ENCODE peak calls at places on chromosomes 7 and 10, in eight cellular contexts. One of them, this sample, is unnamed.

GRCh38 chr7:51027256-51028127 is 244.8 kb upstream of the GRB10 start:
- DNase-seq in brain microvascular endothelial cell: no peak
- DNase-seq in dorsolateral prefrontal cortex: no peak
- DNase-seq in heart right ventricle: no peak
- DNase-seq in uterus: no peak
- DNase-seq in fibroblast of lung: no peak
- DNase-seq in tibial artery: no peak
- DNase-seq in body of pancreas: no peak
- DNase-seq in this sample: no peak

GRCh38 chr10:33570495-33570894 is 236.0 kb upstream of the NRP1 start:
- DNase-seq in uterus: no peak
- DNase-seq in tibial artery: peak
- DNase-seq in brain microvascular endothelial cell: no peak
- DNase-seq in heart right ventricle: no peak
- DNase-seq in fibroblast of lung: no peak
- DNase-seq in dorsolateral prefrontal cortex: no peak
- DNase-seq in body of pancreas: no peak
- DNase-seq in this sample: no peak

GRCh38 chr10:96606216-96606615 is 19.4 kb upstream of the TM9SF3 start:
- DNase-seq in dorsolateral prefrontal cortex: no peak
- DNase-seq in tibial artery: no peak
- DNase-seq in fibroblast of lung: no peak
- DNase-seq in body of pancreas: no peak
- DNase-seq in brain microvascular endothelial cell: peak
- DNase-seq in uterus: no peak
- DNase-seq in heart right ventricle: no peak
- DNase-seq in this sample: no peak

GRCh38 chr10:129841590-129841989 is 122.5 kb downstream of the EBF3 start:
- DNase-seq in brain microvascular endothelial cell: no peak
- DNase-seq in tibial artery: no peak
- DNase-seq in body of pancreas: no peak
- DNase-seq in dorsolateral prefrontal cortex: no peak
- DNase-seq in heart right ventricle: no peak
- DNase-seq in uterus: no peak
- DNase-seq in fibroblast of lung: no peak
- DNase-seq in this sample: no peak

GRCh38 chr10:61592581-61592980 is 70.1 kb upstream of the CABCOCO1 start:
- DNase-seq in body of pancreas: no peak
- DNase-seq in dorsolateral prefrontal cortex: no peak
- DNase-seq in uterus: no peak
- DNase-seq in heart right ventricle: no peak
- DNase-seq in tibial artery: no peak
- DNase-seq in fibroblast of lung: peak
- DNase-seq in brain microvascular endothelial cell: peak
- DNase-seq in this sample: peak

GRCh38 chr7:123208793-123209192 is 9.0 kb upstream of the SLC13A1 start:
- DNase-seq in heart right ventricle: no peak
- DNase-seq in tibial artery: no peak
- DNase-seq in fibroblast of lung: peak
- DNase-seq in uterus: no peak
- DNase-seq in body of pancreas: no peak
- DNase-seq in dorsolateral prefrontal cortex: no peak
- DNase-seq in brain microvascular endothelial cell: peak
- DNase-seq in this sample: peak

GRCh38 chr7:3592438-3593134 is 291.5 kb downstream of the SDK1 start:
- DNase-seq in uterus: no peak
- DNase-seq in dorsolateral prefrontal cortex: no peak
- DNase-seq in body of pancreas: peak
- DNase-seq in tibial artery: no peak
- DNase-seq in fibroblast of lung: peak
- DNase-seq in brain microvascular endothelial cell: no peak
- DNase-seq in heart right ventricle: no peak
- DNase-seq in this sample: no peak

GRCh38 chr10:32253300-32253699 is 93.7 kb downstream of the EPC1 start:
- DNase-seq in fibroblast of lung: no peak
- DNase-seq in uterus: no peak
- DNase-seq in tibial artery: no peak
- DNase-seq in brain microvascular endothelial cell: peak
- DNase-seq in dorsolateral prefrontal cortex: no peak
- DNase-seq in body of pancreas: no peak
- DNase-seq in heart right ventricle: no peak
- DNase-seq in this sample: no peak

GRCh38 chr10:86264481-86265231 is 101.9 kb downstream of the GRID1 start:
- DNase-seq in body of pancreas: no peak
- DNase-seq in dorsolateral prefrontal cortex: peak
- DNase-seq in tibial artery: peak
- DNase-seq in brain microvascular endothelial cell: no peak
- DNase-seq in fibroblast of lung: no peak
- DNase-seq in uterus: peak
- DNase-seq in heart right ventricle: no peak
- DNase-seq in this sample: no peak

GRCh38 chr10:86266446-86267242 is 100.0 kb downstream of the GRID1 start:
- DNase-seq in dorsolateral prefrontal cortex: peak
- DNase-seq in heart right ventricle: no peak
- DNase-seq in tibial artery: no peak
- DNase-seq in fibroblast of lung: no peak
- DNase-seq in body of pancreas: no peak
- DNase-seq in uterus: peak
- DNase-seq in brain microvascular endothelial cell: no peak
- DNase-seq in this sample: no peak

GRCh38 chr10:86267286-86268195 is 99.1 kb downstream of the GRID1 start:
- DNase-seq in heart right ventricle: no peak
- DNase-seq in tibial artery: no peak
- DNase-seq in uterus: no peak
- DNase-seq in brain microvascular endothelial cell: no peak
- DNase-seq in fibroblast of lung: no peak
- DNase-seq in dorsolateral prefrontal cortex: peak
- DNase-seq in body of pancreas: no peak
- DNase-seq in this sample: no peak

GRCh38 chr10:86265236-86265876 is 101.2 kb downstream of the GRID1 start:
- DNase-seq in body of pancreas: no peak
- DNase-seq in fibroblast of lung: no peak
- DNase-seq in tibial artery: peak
- DNase-seq in dorsolateral prefrontal cortex: peak
- DNase-seq in brain microvascular endothelial cell: no peak
- DNase-seq in heart right ventricle: no peak
- DNase-seq in uterus: peak
- DNase-seq in this sample: no peak

DNA sequence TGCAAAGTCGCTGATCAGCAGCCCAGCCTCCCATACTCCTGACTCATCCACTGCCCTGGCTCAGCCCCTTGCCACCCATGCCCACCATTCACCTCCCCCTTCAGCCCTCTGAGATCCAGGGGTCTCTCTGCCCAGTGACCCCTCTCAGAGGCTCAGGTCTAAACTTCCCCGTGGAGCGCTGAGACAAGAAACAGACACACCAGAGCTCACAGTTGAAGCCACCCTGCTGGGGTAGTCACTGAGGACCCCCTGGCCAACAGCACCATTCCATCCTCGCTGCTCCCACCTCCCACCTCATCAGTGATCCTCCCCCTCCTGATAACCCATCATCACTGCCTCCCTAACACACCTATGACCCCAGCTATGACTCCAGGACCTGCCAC is 100.7 kb downstream of the GRID1 start:
- DNase-seq in body of pancreas: no peak
- DNase-seq in dorsolateral prefrontal cortex: peak
- DNase-seq in uterus: no peak
- DNase-seq in heart right ventricle: no peak
- DNase-seq in tibial artery: peak
- DNase-seq in fibroblast of lung: no peak
- DNase-seq in brain microvascular endothelial cell: no peak
- DNase-seq in this sample: no peak
- H3K4me3 ChIP-seq in body of pancreas: no peak
- H3K4me3 ChIP-seq in dorsolateral prefrontal cortex: no peak
- H3K4me3 ChIP-seq in uterus: no peak
- H3K4me3 ChIP-seq in heart right ventricle: no peak
- H3K4me3 ChIP-seq in tibial artery: no peak
- H3K4me3 ChIP-seq in fibroblast of lung: no peak
- H3K4me3 ChIP-seq in brain microvascular endothelial cell: no peak
- H3K4me3 ChIP-seq in this sample: no peak

GRCh38 chr7:158828343-158829020 is 827 bp downstream of the ESYT2 start:
- DNase-seq in dorsolateral prefrontal cortex: no peak
- DNase-seq in tibial artery: peak
- DNase-seq in fibroblast of lung: no peak
- DNase-seq in brain microvascular endothelial cell: no peak
- DNase-seq in heart right ventricle: peak
- DNase-seq in uterus: peak
- DNase-seq in body of pancreas: peak
- DNase-seq in this sample: peak

GRCh38 chr7:158827411-158828342 is 1.6 kb downstream of the ESYT2 start:
- DNase-seq in dorsolateral prefrontal cortex: no peak
- DNase-seq in fibroblast of lung: peak
- DNase-seq in tibial artery: no peak
- DNase-seq in uterus: no peak
- DNase-seq in body of pancreas: no peak
- DNase-seq in heart right ventricle: no peak
- DNase-seq in brain microvascular endothelial cell: no peak
- DNase-seq in this sample: peak

GRCh38 chr7:158829342-158830210 is at the start of gene ESYT2:
- DNase-seq in tibial artery: peak
- DNase-seq in fibroblast of lung: peak
- DNase-seq in brain microvascular endothelial cell: peak
- DNase-seq in uterus: peak
- DNase-seq in body of pancreas: peak
- DNase-seq in heart right ventricle: peak
- DNase-seq in dorsolateral prefrontal cortex: peak
- DNase-seq in this sample: peak

GRCh38 chr7:158830211-158830723 is 958 bp upstream of the ESYT2 start:
- DNase-seq in body of pancreas: no peak
- DNase-seq in brain microvascular endothelial cell: no peak
- DNase-seq in tibial artery: no peak
- DNase-seq in fibroblast of lung: no peak
- DNase-seq in heart right ventricle: no peak
- DNase-seq in dorsolateral prefrontal cortex: no peak
- DNase-seq in uterus: no peak
- DNase-seq in this sample: no peak

GRCh38 chr7:158829021-158829341 is 328 bp downstream of the ESYT2 start:
- DNase-seq in body of pancreas: peak
- DNase-seq in brain microvascular endothelial cell: no peak
- DNase-seq in heart right ventricle: no peak
- DNase-seq in tibial artery: peak
- DNase-seq in fibroblast of lung: peak
- DNase-seq in uterus: peak
- DNase-seq in dorsolateral prefrontal cortex: peak
- DNase-seq in this sample: peak
- TF ChIP-seq CTCF in body of pancreas: no peak
- TF ChIP-seq CTCF in brain microvascular endothelial cell: no peak
- TF ChIP-seq CTCF in heart right ventricle: no peak
- TF ChIP-seq CTCF in tibial artery: no peak
- TF ChIP-seq CTCF in fibroblast of lung: no peak
- TF ChIP-seq CTCF in uterus: no peak
- TF ChIP-seq CTCF in dorsolateral prefrontal cortex: no peak
- TF ChIP-seq CTCF in this sample: no peak

DNA sequence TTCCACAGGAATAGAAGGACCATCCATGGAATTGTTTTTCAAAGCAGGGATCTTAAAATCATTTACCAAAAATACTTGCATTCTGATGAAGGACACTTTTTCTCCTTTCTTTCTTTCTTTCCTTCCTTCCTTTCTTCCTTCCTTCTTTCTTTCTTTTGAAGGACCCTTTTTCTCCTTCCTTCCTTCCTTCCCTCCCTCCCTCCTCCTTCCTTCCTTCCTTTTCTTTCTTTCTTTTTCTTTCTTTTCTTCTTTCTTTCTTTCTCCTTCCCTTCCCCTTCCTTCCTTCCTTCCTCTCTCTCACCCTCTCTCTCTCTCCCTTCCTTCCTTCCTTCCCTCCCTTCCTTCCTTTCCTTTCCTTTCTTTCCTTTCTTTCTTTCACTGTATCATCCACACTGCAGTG is 74.8 kb downstream of the PRKCQ start:
- DNase-seq in tibial artery: no peak
- DNase-seq in heart right ventricle: no peak
- DNase-seq in uterus: no peak
- DNase-seq in fibroblast of lung: no peak
- DNase-seq in body of pancreas: no peak
- DNase-seq in dorsolateral prefrontal cortex: no peak
- DNase-seq in brain microvascular endothelial cell: no peak
- DNase-seq in this sample: no peak
- H3K4me3 ChIP-seq in tibial artery: no peak
- H3K4me3 ChIP-seq in heart right ventricle: no peak
- H3K4me3 ChIP-seq in uterus: no peak
- H3K4me3 ChIP-seq in fibroblast of lung: no peak
- H3K4me3 ChIP-seq in body of pancreas: no peak
- H3K4me3 ChIP-seq in dorsolateral prefrontal cortex: no peak
- H3K4me3 ChIP-seq in brain microvascular endothelial cell: no peak
- H3K4me3 ChIP-seq in this sample: no peak

GRCh38 chr7:151246161-151247015 is 2.1 kb downstream of the SMARCD3 start:
- DNase-seq in uterus: no peak
- DNase-seq in heart right ventricle: no peak
- DNase-seq in body of pancreas: no peak
- DNase-seq in dorsolateral prefrontal cortex: no peak
- DNase-seq in brain microvascular endothelial cell: no peak
- DNase-seq in fibroblast of lung: no peak
- DNase-seq in tibial artery: no peak
- DNase-seq in this sample: no peak

GRCh38 chr7:151244156-151244870 is 4.2 kb downstream of the SMARCD3 start:
- DNase-seq in dorsolateral prefrontal cortex: no peak
- DNase-seq in fibroblast of lung: peak
- DNase-seq in heart right ventricle: no peak
- DNase-seq in uterus: no peak
- DNase-seq in brain microvascular endothelial cell: peak
- DNase-seq in tibial artery: no peak
- DNase-seq in body of pancreas: peak
- DNase-seq in this sample: peak

GRCh38 chr7:151244871-151245346 is 3.6 kb downstream of the SMARCD3 start:
- DNase-seq in body of pancreas: no peak
- DNase-seq in dorsolateral prefrontal cortex: no peak
- DNase-seq in brain microvascular endothelial cell: no peak
- DNase-seq in heart right ventricle: no peak
- DNase-seq in fibroblast of lung: no peak
- DNase-seq in tibial artery: no peak
- DNase-seq in uterus: no peak
- DNase-seq in this sample: no peak

GRCh38 chr7:151247016-151247580 is 1.4 kb downstream of the SMARCD3 start:
- DNase-seq in uterus: no peak
- DNase-seq in dorsolateral prefrontal cortex: no peak
- DNase-seq in fibroblast of lung: no peak
- DNase-seq in tibial artery: no peak
- DNase-seq in body of pancreas: no peak
- DNase-seq in heart right ventricle: no peak
- DNase-seq in brain microvascular endothelial cell: no peak
- DNase-seq in this sample: no peak

DNA sequence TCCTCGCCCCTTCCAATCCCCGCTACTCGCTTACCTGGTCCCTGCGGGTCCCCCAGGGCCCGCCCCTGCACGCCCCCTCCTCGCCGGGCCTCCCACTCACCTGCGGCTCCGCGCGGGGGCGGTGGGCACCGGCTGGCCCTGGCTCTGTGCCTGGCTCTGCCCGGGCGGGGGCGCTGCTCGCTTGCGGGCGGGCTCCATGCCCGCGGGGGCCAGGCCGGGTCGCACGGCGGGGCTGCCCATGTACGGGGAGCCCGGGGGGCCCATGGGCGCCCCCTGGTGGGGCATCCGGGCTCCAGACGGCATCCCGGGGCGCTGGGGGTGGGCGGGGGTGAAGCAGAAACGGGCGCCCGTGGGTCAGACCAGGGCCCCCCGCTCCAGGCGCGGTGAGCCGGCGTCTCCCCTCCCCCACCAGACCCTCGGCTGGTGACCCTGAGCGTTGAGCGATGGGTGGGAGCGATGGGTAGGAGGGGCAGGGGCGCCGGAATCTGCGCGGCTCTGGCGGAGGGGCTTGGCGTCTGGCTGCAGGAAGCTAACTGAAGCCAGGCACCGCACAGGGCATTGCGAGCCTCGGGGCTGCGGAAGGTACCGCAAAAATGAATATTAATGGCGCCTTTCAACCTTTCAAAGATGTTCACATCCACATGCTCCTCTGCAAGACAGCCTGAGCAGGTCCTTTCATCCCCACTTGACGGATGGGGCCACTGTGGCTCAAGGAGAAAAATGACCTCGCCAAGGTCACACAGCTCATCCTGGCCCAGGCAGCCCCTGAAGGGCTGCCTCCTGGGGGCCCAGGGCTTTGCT is 2.9 kb downstream of the SMARCD3 start:
- DNase-seq in dorsolateral prefrontal cortex: no peak
- DNase-seq in body of pancreas: no peak
- DNase-seq in heart right ventricle: peak
- DNase-seq in tibial artery: no peak
- DNase-seq in brain microvascular endothelial cell: no peak
- DNase-seq in fibroblast of lung: no peak
- DNase-seq in uterus: no peak
- DNase-seq in this sample: peak
- TF ChIP-seq CTCF in dorsolateral prefrontal cortex: peak
- TF ChIP-seq CTCF in body of pancreas: no peak
- TF ChIP-seq CTCF in heart right ventricle: peak
- TF ChIP-seq CTCF in tibial artery: peak
- TF ChIP-seq CTCF in brain microvascular endothelial cell: peak
- TF ChIP-seq CTCF in fibroblast of lung: peak
- TF ChIP-seq CTCF in uterus: peak
- TF ChIP-seq CTCF in this sample: no peak